ENCODE peak calls at places on chromosomes 12 and 14, in ten cellular contexts. A is dorsolateral prefrontal cortex; I is fibroblast of mammary gland; H is adrenal gland; O is esophagus squamous epithelium; K is GM10248; C is fibroblast of villous mesenchyme; P is nephron progenitor cell; G is glutamatergic neuron; F is CD4-positive, alpha-beta T cell. U is an unnamed sample.

GRCh38 chr12:42440608-42441007 is 114.6 kb downstream of the PPHLN1 start:
- DNase-seq in A (no peak), K (no peak), O (no peak), F (no peak), H (no peak), I (no peak), C (no peak), G (no peak), P (no peak), U (no peak)

GRCh38 chr12:110849748-110850403 is 3.1 kb downstream of the CCDC63 start:
- DNase-seq in C (no peak), I (no peak), O (no peak), P (no peak), G (no peak), H (no peak), F (no peak), K (no peak), A (no peak), U (no peak)

GRCh38 chr12:115872212-115872611 is 405.3 kb downstream of the MED13L start:
- DNase-seq in O (no peak), H (no peak), G (no peak), I (no peak), K (no peak), C (no peak), P (no peak), F (no peak), A (no peak), U (no peak)

GRCh38 chr12:54404061-54405004 is 14.7 kb downstream of the ITGA5 start:
- DNase-seq in C (peak; percentile 70), P (peak; percentile 81), O (no peak), F (peak; percentile 55), A (no peak), H (no peak), K (peak; percentile 69), I (peak; percentile 71), G (peak; percentile 77), U (peak; percentile 75)

GRCh38 chr14:42023452-42023851 is 416.8 kb downstream of the LRFN5 start:
- DNase-seq in C (no peak), H (no peak), G (no peak), I (no peak), K (no peak), A (no peak), F (no peak), O (no peak), P (no peak), U (no peak)

GRCh38 chr12:54299515-54300266 is 1.1 kb downstream of the NFE2 start:
- DNase-seq in F (no peak), I (peak; percentile 67), A (no peak), K (no peak), P (no peak), G (no peak), C (no peak), O (no peak), H (no peak), U (no peak)

GRCh38 chr12:113359133-113359938 is 949 bp downstream of the PLBD2 start:
- DNase-seq in H (peak; percentile 81), G (peak; percentile 25), C (peak; percentile 32), I (peak; percentile 64), O (no peak), P (no peak), F (no peak), A (peak; percentile 91), K (no peak), U (no peak)

GRCh38 chr14:53663709-53664108 is 292.9 kb downstream of the BMP4 start:
- DNase-seq in P (peak; percentile 12), A (peak; percentile 11), I (peak; percentile 9), C (peak; percentile 43), O (no peak), H (peak; percentile 23), K (no peak), G (peak; percentile 56), F (no peak), U (no peak)

GRCh38 chr14:84403585-84403984 is 1126.4 kb upstream of the FLRT2 start:
- DNase-seq in P (peak; percentile 13), O (no peak), C (no peak), I (no peak), G (no peak), A (no peak), F (no peak), H (no peak), K (no peak), U (no peak)

GRCh38 chr12:2960996-2961616 is 1.9 kb downstream of the TEAD4 start:
- DNase-seq in C (no peak), A (no peak), O (no peak), I (no peak), K (no peak), H (no peak), P (no peak), G (no peak), F (no peak), U (no peak)

GRCh38 chr14:100677925-100678765 is 48.5 kb upstream of the DLK1 start:
- DNase-seq in G (no peak), C (peak; percentile 98), I (peak; percentile 68), O (no peak), A (peak; percentile 53), H (no peak), P (no peak), K (no peak), F (no peak), U (no peak)

GRCh38 chr12:34600592-34601462 is 578.5 kb downstream of the ALG10 start:
- DNase-seq in H (no peak), A (no peak), F (no peak), G (no peak), P (no peak), K (no peak), I (no peak), C (no peak), O (no peak), U (peak; percentile 9)

GRCh38 chr14:22699801-22700564 is 55.8 kb upstream of the OR6J1 start:
- DNase-seq in P (no peak), O (no peak), F (no peak), C (peak; percentile 69), H (no peak), A (no peak), K (no peak), I (no peak), G (no peak), U (no peak)

GRCh38 chr14:60323199-60323891 is 74.3 kb downstream of the PPM1A start:
- DNase-seq in C (no peak), G (peak; percentile 26), P (no peak), H (peak; percentile 10), O (no peak), A (no peak), K (no peak), F (no peak), I (no peak), U (no peak)

GRCh38 chr12:68294246-68294645 is 37.9 kb downstream of the MDM1 start:
- DNase-seq in C (no peak), F (no peak), H (no peak), O (no peak), A (no peak), G (no peak), I (no peak), P (no peak), K (no peak), U (no peak)

GRCh38 chr14:45198551-45198950 is 54.5 kb downstream of the MIS18BP1 start:
- DNase-seq in G (no peak), P (no peak), A (no peak), C (no peak), O (no peak), K (no peak), H (no peak), I (peak; percentile 78), F (no peak), U (no peak)

GRCh38 chr14:45204241-45204640 is 48.8 kb downstream of the MIS18BP1 start:
- DNase-seq in P (no peak), I (no peak), A (no peak), F (no peak), O (no peak), H (no peak), K (no peak), C (no peak), G (no peak), U (no peak)

GRCh38 chr14:45199246-45199645 is 53.8 kb downstream of the MIS18BP1 start:
- DNase-seq in H (no peak), O (no peak), G (no peak), K (no peak), C (peak; percentile 11), A (no peak), I (peak; percentile 76), F (no peak), P (no peak), U (no peak)

GRCh38 chr14:45201908-45202307 is 51.1 kb downstream of the MIS18BP1 start:
- DNase-seq in F (no peak), C (peak; percentile 39), K (peak; percentile 17), I (peak; percentile 18), G (peak; percentile 52), P (no peak), A (peak; percentile 38), H (no peak), O (no peak), U (no peak)
- TF ChIP-seq CTCF in F (no peak), C (peak; percentile 35), K (peak; percentile 56), I (peak; percentile 34), G (no peak), P (no peak), A (no peak), H (no peak), O (no peak), U (peak; percentile 42)

GRCh38 chr12:104347374-104348075 is 44.0 kb downstream of the EID3 start:
- DNase-seq in I (peak; percentile 28), A (no peak), F (no peak), H (no peak), O (no peak), G (no peak), P (no peak), K (no peak), C (no peak), U (no peak)
- TF ChIP-seq CTCF in I (no peak), A (no peak), F (no peak), H (no peak), O (no peak), G (no peak), P (no peak), K (no peak), C (no peak), U (no peak)

DNA sequence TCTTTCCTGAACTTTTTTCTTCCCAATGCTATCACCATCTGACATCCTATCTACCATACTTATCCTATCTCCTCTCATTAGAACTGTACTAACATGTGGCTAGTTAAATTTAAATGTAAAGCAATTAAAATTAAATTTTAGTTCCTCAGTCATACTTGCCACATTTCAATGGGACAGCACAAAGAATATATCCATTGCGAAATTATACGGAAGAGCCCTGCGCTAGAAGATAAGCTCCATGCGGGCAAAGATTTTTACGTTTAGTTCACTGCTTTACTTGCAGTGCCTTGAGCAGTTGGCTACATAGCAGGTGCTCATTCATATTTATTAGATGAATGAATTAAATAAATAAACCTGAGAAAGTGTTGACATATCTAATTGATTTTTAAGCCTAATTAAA is 33.1 kb downstream of the SEC23A start:
- DNase-seq in I (no peak), P (no peak), O (no peak), G (no peak), F (no peak), C (no peak), H (no peak), A (no peak), K (no peak), U (no peak)
- TF ChIP-seq CTCF in I (no peak), P (no peak), O (no peak), G (no peak), F (no peak), C (no peak), H (no peak), A (no peak), K (no peak), U (no peak)

DNA sequence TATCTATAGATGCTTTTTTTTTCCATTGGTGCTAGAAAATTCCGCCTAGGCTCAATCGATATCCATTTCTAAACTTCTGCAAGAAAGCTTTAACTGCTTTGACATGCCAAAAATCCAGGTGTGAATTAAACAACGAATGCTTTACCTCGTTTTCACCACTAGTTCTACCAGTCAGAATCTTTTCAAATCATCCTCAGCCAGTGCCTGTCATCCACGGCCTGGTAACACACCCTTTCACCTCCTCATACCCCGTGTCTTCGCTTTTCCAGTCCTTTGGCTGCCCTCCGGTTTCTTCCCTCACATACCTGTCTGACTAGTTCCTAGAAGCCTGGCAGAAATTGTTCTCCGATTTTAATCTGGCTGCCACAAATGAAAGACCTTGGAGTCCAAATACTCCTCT is 1.4 kb upstream of the PHC1 start:
- DNase-seq in K (no peak), F (no peak), G (no peak), P (no peak), C (no peak), H (peak; percentile 8), O (no peak), A (no peak), I (peak; percentile 5), U (no peak)
- TF ChIP-seq CTCF in K (no peak), F (peak; percentile 20), G (peak; percentile 32), P (peak; percentile 22), C (no peak), H (no peak), O (peak; percentile 22), A (no peak), I (no peak), U (no peak)